ENCODE peak calls at places on chromosomes 5 and 9, in five cellular contexts. One of them, this sample, is unnamed.

GRCh38 chr5:82045526-82046267 is 73.9 kb downstream of the ATG10 start:
- DNase-seq in CD4-positive, alpha-beta T cell: no peak
- DNase-seq in effector memory CD4-positive, alpha-beta T cell: no peak
- DNase-seq in mammary epithelial cell: peak; percentile 19
- DNase-seq in A673: no peak
- DNase-seq in this sample: no peak

GRCh38 chr5:54785729-54786548 is 199.5 kb downstream of the ESM1 start:
- DNase-seq in effector memory CD4-positive, alpha-beta T cell: no peak
- DNase-seq in mammary epithelial cell: no peak
- DNase-seq in CD4-positive, alpha-beta T cell: no peak
- DNase-seq in A673: peak; percentile 31
- DNase-seq in this sample: no peak

GRCh38 chr5:103258957-103259704 is 568 bp downstream of the MACIR start:
- DNase-seq in CD4-positive, alpha-beta T cell: peak; percentile 21
- DNase-seq in mammary epithelial cell: peak; percentile 67
- DNase-seq in effector memory CD4-positive, alpha-beta T cell: peak; percentile 38
- DNase-seq in A673: peak; percentile 80
- DNase-seq in this sample: peak; percentile 57

GRCh38 chr5:68467791-68468190 is 252.2 kb downstream of the PIK3R1 start:
- DNase-seq in CD4-positive, alpha-beta T cell: no peak
- DNase-seq in effector memory CD4-positive, alpha-beta T cell: no peak
- DNase-seq in mammary epithelial cell: no peak
- DNase-seq in A673: no peak
- DNase-seq in this sample: no peak

GRCh38 chr9:127884427-127884911 is 7.0 kb upstream of the AK1 start:
- DNase-seq in mammary epithelial cell: no peak
- DNase-seq in CD4-positive, alpha-beta T cell: no peak
- DNase-seq in A673: peak; percentile 91
- DNase-seq in effector memory CD4-positive, alpha-beta T cell: no peak
- DNase-seq in this sample: no peak

GRCh38 chr5:96637191-96637590 is 25.0 kb upstream of the CAST start:
- DNase-seq in A673: no peak
- DNase-seq in mammary epithelial cell: no peak
- DNase-seq in effector memory CD4-positive, alpha-beta T cell: no peak
- DNase-seq in CD4-positive, alpha-beta T cell: no peak
- DNase-seq in this sample: no peak

GRCh38 chr5:44842491-44843282 is 33.9 kb downstream of the MRPS30 start:
- DNase-seq in A673: no peak
- DNase-seq in mammary epithelial cell: no peak
- DNase-seq in CD4-positive, alpha-beta T cell: no peak
- DNase-seq in effector memory CD4-positive, alpha-beta T cell: no peak
- DNase-seq in this sample: no peak

GRCh38 chr9:82490019-82490499 is 501.5 kb downstream of the SPATA31D1 start:
- DNase-seq in CD4-positive, alpha-beta T cell: no peak
- DNase-seq in effector memory CD4-positive, alpha-beta T cell: no peak
- DNase-seq in A673: no peak
- DNase-seq in mammary epithelial cell: peak; percentile 96
- DNase-seq in this sample: no peak

GRCh38 chr9:135612981-135613910 is 26.1 kb downstream of the GLT6D1 start:
- DNase-seq in CD4-positive, alpha-beta T cell: no peak
- DNase-seq in mammary epithelial cell: no peak
- DNase-seq in effector memory CD4-positive, alpha-beta T cell: no peak
- DNase-seq in A673: no peak
- DNase-seq in this sample: no peak

GRCh38 chr5:96597441-96598020 is 64.6 kb upstream of the CAST start:
- DNase-seq in effector memory CD4-positive, alpha-beta T cell: no peak
- DNase-seq in mammary epithelial cell: no peak
- DNase-seq in A673: no peak
- DNase-seq in CD4-positive, alpha-beta T cell: no peak
- DNase-seq in this sample: no peak

GRCh38 chr5:10577371-10578291 is 13.8 kb downstream of the ANKRD33B start:
- DNase-seq in CD4-positive, alpha-beta T cell: no peak
- DNase-seq in effector memory CD4-positive, alpha-beta T cell: no peak
- DNase-seq in mammary epithelial cell: no peak
- DNase-seq in A673: no peak
- DNase-seq in this sample: no peak

GRCh38 chr5:24472518-24472917 is 172.3 kb downstream of the CDH10 start:
- DNase-seq in A673: no peak
- DNase-seq in mammary epithelial cell: no peak
- DNase-seq in effector memory CD4-positive, alpha-beta T cell: no peak
- DNase-seq in CD4-positive, alpha-beta T cell: no peak
- DNase-seq in this sample: no peak

GRCh38 chr9:133226219-133227171 is 17.4 kb upstream of the OBP2B start:
- DNase-seq in effector memory CD4-positive, alpha-beta T cell: no peak
- DNase-seq in CD4-positive, alpha-beta T cell: no peak
- DNase-seq in A673: no peak
- DNase-seq in mammary epithelial cell: no peak
- DNase-seq in this sample: no peak

GRCh38 chr5:11222169-11222568 is 461.1 kb upstream of the DAP start:
- DNase-seq in mammary epithelial cell: peak; percentile 27
- DNase-seq in effector memory CD4-positive, alpha-beta T cell: no peak
- DNase-seq in CD4-positive, alpha-beta T cell: no peak
- DNase-seq in A673: no peak
- DNase-seq in this sample: no peak

GRCh38 chr5:67474597-67475238 is 278.1 kb upstream of the CD180 start:
- DNase-seq in A673: no peak
- DNase-seq in effector memory CD4-positive, alpha-beta T cell: no peak
- DNase-seq in mammary epithelial cell: no peak
- DNase-seq in CD4-positive, alpha-beta T cell: no peak
- DNase-seq in this sample: no peak

GRCh38 chr5:42995152-42995751 is 44.9 kb downstream of the ANXA2R start:
- DNase-seq in CD4-positive, alpha-beta T cell: no peak
- DNase-seq in A673: peak; percentile 44
- DNase-seq in effector memory CD4-positive, alpha-beta T cell: no peak
- DNase-seq in mammary epithelial cell: no peak
- DNase-seq in this sample: no peak

GRCh38 chr5:134136221-134136631 is 21.7 kb downstream of the TCF7 start:
- DNase-seq in CD4-positive, alpha-beta T cell: no peak
- DNase-seq in A673: no peak
- DNase-seq in mammary epithelial cell: no peak
- DNase-seq in effector memory CD4-positive, alpha-beta T cell: no peak
- DNase-seq in this sample: no peak

GRCh38 chr5:39074009-39074886 is at the start of gene RICTOR:
- DNase-seq in CD4-positive, alpha-beta T cell: peak; percentile 88
- DNase-seq in effector memory CD4-positive, alpha-beta T cell: peak; percentile 76
- DNase-seq in A673: peak; percentile 94
- DNase-seq in mammary epithelial cell: peak; percentile 91
- DNase-seq in this sample: peak; percentile 86

GRCh38 chr5:142806769-142807377 is 36.7 kb downstream of the ARHGAP26 start:
- DNase-seq in CD4-positive, alpha-beta T cell: no peak
- DNase-seq in mammary epithelial cell: no peak
- DNase-seq in A673: no peak
- DNase-seq in effector memory CD4-positive, alpha-beta T cell: no peak
- DNase-seq in this sample: no peak

GRCh38 chr5:172052454-172053236 is 46.2 kb upstream of the FBXW11 start:
- DNase-seq in CD4-positive, alpha-beta T cell: no peak
- DNase-seq in A673: no peak
- DNase-seq in mammary epithelial cell: no peak
- DNase-seq in effector memory CD4-positive, alpha-beta T cell: no peak
- DNase-seq in this sample: no peak

GRCh38 chr5:118620201-118620600 is 368.1 kb downstream of the DTWD2 start:
- DNase-seq in CD4-positive, alpha-beta T cell: no peak
- DNase-seq in effector memory CD4-positive, alpha-beta T cell: no peak
- DNase-seq in A673: no peak
- DNase-seq in mammary epithelial cell: no peak
- DNase-seq in this sample: no peak

GRCh38 chr9:94642526-94642925 is 3.2 kb upstream of the FBP1 start:
- DNase-seq in CD4-positive, alpha-beta T cell: no peak
- DNase-seq in effector memory CD4-positive, alpha-beta T cell: no peak
- DNase-seq in A673: no peak
- DNase-seq in mammary epithelial cell: no peak
- DNase-seq in this sample: no peak

GRCh38 chr5:133930061-133930823 is 38.2 kb downstream of the C5orf15 start:
- DNase-seq in CD4-positive, alpha-beta T cell: peak; percentile 26
- DNase-seq in mammary epithelial cell: no peak
- DNase-seq in effector memory CD4-positive, alpha-beta T cell: no peak
- DNase-seq in A673: no peak
- DNase-seq in this sample: no peak

GRCh38 chr9:111805841-111806241 is 11.1 kb upstream of the SHOC1 start:
- DNase-seq in A673: peak; percentile 14
- DNase-seq in mammary epithelial cell: peak; percentile 98
- DNase-seq in CD4-positive, alpha-beta T cell: no peak
- DNase-seq in effector memory CD4-positive, alpha-beta T cell: no peak
- DNase-seq in this sample: no peak

GRCh38 chr9:26219961-26220360 is 541.7 kb upstream of the TUSC1 start:
- DNase-seq in CD4-positive, alpha-beta T cell: no peak
- DNase-seq in effector memory CD4-positive, alpha-beta T cell: no peak
- DNase-seq in A673: peak; percentile 0
- DNase-seq in mammary epithelial cell: no peak
- DNase-seq in this sample: no peak

GRCh38 chr9:135602789-135603481 is 36.4 kb downstream of the GLT6D1 start:
- DNase-seq in effector memory CD4-positive, alpha-beta T cell: no peak
- DNase-seq in A673: peak; percentile 59
- DNase-seq in CD4-positive, alpha-beta T cell: peak; percentile 31
- DNase-seq in mammary epithelial cell: peak; percentile 23
- DNase-seq in this sample: no peak

GRCh38 chr9:120439147-120439546 is 140.8 kb downstream of the CDK5RAP2 start:
- DNase-seq in CD4-positive, alpha-beta T cell: no peak
- DNase-seq in effector memory CD4-positive, alpha-beta T cell: no peak
- DNase-seq in A673: peak; percentile 23
- DNase-seq in mammary epithelial cell: peak; percentile 9
- DNase-seq in this sample: no peak

GRCh38 chr5:146965781-146966659 is 87.5 kb upstream of the PPP2R2B start:
- DNase-seq in effector memory CD4-positive, alpha-beta T cell: peak; percentile 5
- DNase-seq in mammary epithelial cell: peak; percentile 62
- DNase-seq in A673: peak; percentile 78
- DNase-seq in CD4-positive, alpha-beta T cell: peak; percentile 43
- DNase-seq in this sample: peak; percentile 45

GRCh38 chr5:172840077-172840777 is 6.2 kb downstream of the ERGIC1 start:
- DNase-seq in A673: no peak
- DNase-seq in effector memory CD4-positive, alpha-beta T cell: no peak
- DNase-seq in mammary epithelial cell: no peak
- DNase-seq in CD4-positive, alpha-beta T cell: no peak
- DNase-seq in this sample: no peak

GRCh38 chr9:27566118-27566517 is 7.2 kb downstream of the C9orf72 start:
- DNase-seq in A673: no peak
- DNase-seq in effector memory CD4-positive, alpha-beta T cell: no peak
- DNase-seq in CD4-positive, alpha-beta T cell: no peak
- DNase-seq in mammary epithelial cell: no peak
- DNase-seq in this sample: no peak

GRCh38 chr9:132457508-132457907 is 47.5 kb downstream of the CFAP77 start:
- DNase-seq in A673: no peak
- DNase-seq in CD4-positive, alpha-beta T cell: no peak
- DNase-seq in effector memory CD4-positive, alpha-beta T cell: no peak
- DNase-seq in mammary epithelial cell: no peak
- DNase-seq in this sample: no peak

GRCh38 chr5:1891391-1891790 is 8.7 kb upstream of the IRX4 start:
- DNase-seq in mammary epithelial cell: no peak
- DNase-seq in CD4-positive, alpha-beta T cell: no peak
- DNase-seq in A673: no peak
- DNase-seq in effector memory CD4-positive, alpha-beta T cell: no peak
- DNase-seq in this sample: no peak

GRCh38 chr9:93818795-93819472 is 136.2 kb downstream of the BARX1 start:
- DNase-seq in CD4-positive, alpha-beta T cell: no peak
- DNase-seq in mammary epithelial cell: no peak
- DNase-seq in effector memory CD4-positive, alpha-beta T cell: no peak
- DNase-seq in A673: no peak
- DNase-seq in this sample: no peak

GRCh38 chr9:114117996-114118830 is 19.1 kb upstream of the KIF12 start:
- DNase-seq in CD4-positive, alpha-beta T cell: no peak
- DNase-seq in mammary epithelial cell: no peak
- DNase-seq in A673: no peak
- DNase-seq in effector memory CD4-positive, alpha-beta T cell: no peak
- DNase-seq in this sample: no peak

GRCh38 chr5:112848116-112848811 is 12.8 kb upstream of the SRP19 start:
- DNase-seq in effector memory CD4-positive, alpha-beta T cell: no peak
- DNase-seq in CD4-positive, alpha-beta T cell: no peak
- DNase-seq in A673: peak; percentile 82
- DNase-seq in mammary epithelial cell: peak; percentile 57
- DNase-seq in this sample: no peak

GRCh38 chr9:1047605-1048235 is 2.4 kb upstream of the DMRT2 start:
- DNase-seq in effector memory CD4-positive, alpha-beta T cell: no peak
- DNase-seq in CD4-positive, alpha-beta T cell: no peak
- DNase-seq in mammary epithelial cell: no peak
- DNase-seq in A673: no peak
- DNase-seq in this sample: no peak

GRCh38 chr9:88256216-88256615 is 117.9 kb upstream of the SPATA31C2 start:
- DNase-seq in effector memory CD4-positive, alpha-beta T cell: no peak
- DNase-seq in CD4-positive, alpha-beta T cell: no peak
- DNase-seq in A673: no peak
- DNase-seq in mammary epithelial cell: no peak
- DNase-seq in this sample: no peak
- H3K9me3 ChIP-seq in effector memory CD4-positive, alpha-beta T cell: no peaks in the 10 kb centered on the region
- H3K9me3 ChIP-seq in CD4-positive, alpha-beta T cell: peaks cover 18% of the 10 kb centered on the region
- H3K9me3 ChIP-seq in A673: peaks cover 10% of the 10 kb centered on the region
- H3K9me3 ChIP-seq in mammary epithelial cell: peaks cover 8% of the 10 kb centered on the region
- H3K9me3 ChIP-seq in this sample: no peaks in the 10 kb centered on the region

DNA sequence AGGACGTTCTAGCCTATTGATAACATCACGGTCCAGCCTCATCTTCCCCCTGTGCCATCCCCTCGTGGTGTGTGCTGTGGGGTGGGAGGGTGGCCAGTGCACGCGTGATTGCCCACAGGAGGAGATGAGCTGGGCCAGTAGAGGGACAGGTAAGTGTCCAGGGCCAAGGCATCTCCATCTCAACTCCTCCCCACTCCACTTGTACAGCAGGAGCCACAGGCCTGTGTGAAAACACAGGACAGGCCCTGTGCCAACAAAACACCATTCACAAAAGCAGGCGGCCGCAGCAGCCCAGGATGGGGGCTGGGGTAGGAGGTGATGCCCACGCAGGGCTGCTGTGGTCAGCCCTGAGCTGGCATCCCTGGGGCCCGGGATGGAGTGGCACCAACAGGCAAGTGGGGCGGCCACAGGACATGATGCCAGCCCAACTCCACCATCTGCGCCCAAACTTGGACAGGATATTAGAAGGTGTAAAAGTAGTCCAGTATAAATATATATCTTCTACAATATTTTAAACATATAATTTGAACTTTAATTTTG is 32.6 kb downstream of the TPPP start:
- DNase-seq in A673: no peak
- DNase-seq in mammary epithelial cell: no peak
- DNase-seq in CD4-positive, alpha-beta T cell: no peak
- DNase-seq in effector memory CD4-positive, alpha-beta T cell: no peak
- DNase-seq in this sample: no peak
- H3K9me3 ChIP-seq in A673: no peaks in the 10 kb centered on the region
- H3K9me3 ChIP-seq in mammary epithelial cell: no peaks in the 10 kb centered on the region
- H3K9me3 ChIP-seq in CD4-positive, alpha-beta T cell: no peaks in the 10 kb centered on the region
- H3K9me3 ChIP-seq in effector memory CD4-positive, alpha-beta T cell: peaks cover 7% of the 10 kb centered on the region
- H3K9me3 ChIP-seq in this sample: no peaks in the 10 kb centered on the region

GRCh38 chr5:4128994-4129393 is 533.4 kb downstream of the IRX1 start:
- DNase-seq in CD4-positive, alpha-beta T cell: no peak
- DNase-seq in mammary epithelial cell: no peak
- DNase-seq in A673: no peak
- DNase-seq in effector memory CD4-positive, alpha-beta T cell: no peak
- DNase-seq in this sample: no peak

GRCh38 chr5:4129523-4129922 is 533.9 kb downstream of the IRX1 start:
- DNase-seq in effector memory CD4-positive, alpha-beta T cell: no peak
- DNase-seq in A673: no peak
- DNase-seq in CD4-positive, alpha-beta T cell: no peak
- DNase-seq in mammary epithelial cell: no peak
- DNase-seq in this sample: no peak

GRCh38 chr5:4130819-4131218 is 535.2 kb downstream of the IRX1 start:
- DNase-seq in mammary epithelial cell: no peak
- DNase-seq in A673: no peak
- DNase-seq in effector memory CD4-positive, alpha-beta T cell: no peak
- DNase-seq in CD4-positive, alpha-beta T cell: no peak
- DNase-seq in this sample: no peak
- H3K9me3 ChIP-seq in mammary epithelial cell: peaks cover 8% of the 10 kb centered on the region
- H3K9me3 ChIP-seq in A673: peaks cover 10% of the 10 kb centered on the region
- H3K9me3 ChIP-seq in effector memory CD4-positive, alpha-beta T cell: no peaks in the 10 kb centered on the region
- H3K9me3 ChIP-seq in CD4-positive, alpha-beta T cell: no peaks in the 10 kb centered on the region
- H3K9me3 ChIP-seq in this sample: no peaks in the 10 kb centered on the region

GRCh38 chr9:125574136-125574877 is 132.7 kb downstream of the MAPKAP1 start:
- DNase-seq in effector memory CD4-positive, alpha-beta T cell: no peak
- DNase-seq in mammary epithelial cell: no peak
- DNase-seq in A673: no peak
- DNase-seq in CD4-positive, alpha-beta T cell: no peak
- DNase-seq in this sample: no peak
- H3K9me3 ChIP-seq in effector memory CD4-positive, alpha-beta T cell: no peaks in the 10 kb centered on the region
- H3K9me3 ChIP-seq in mammary epithelial cell: no peaks in the 10 kb centered on the region
- H3K9me3 ChIP-seq in A673: peaks cover 11% of the 10 kb centered on the region
- H3K9me3 ChIP-seq in CD4-positive, alpha-beta T cell: peaks cover 3% of the 10 kb centered on the region
- H3K9me3 ChIP-seq in this sample: no peaks in the 10 kb centered on the region

This sample was measured in T-helper 17 cell.